ENCODE peak calls at places on chromosomes 4 and X, in nine cellular contexts. E, A, G, X, K, H, T, D and B are unnamed samples.

GRCh38 chr4:151266542-151266941 is 10.4 kb upstream of the PRSS48 start:
- DNase-seq in K (no peak), D (no peak), E (no peak), A (no peak), H (no peak), X (no peak), T (no peak), G (no peak), B (no peak)

GRCh38 chr4:8414377-8414776 is 26.1 kb downstream of the ACOX3 start:
- DNase-seq in X (no peak), T (no peak), G (no peak), E (no peak), D (no peak), A (no peak), K (no peak), H (no peak), B (no peak)

GRCh38 chrX:145484740-145485139 is 237.4 kb downstream of the SPANXN1 start:
- DNase-seq in G (no peak), D (no peak), T (no peak), A (no peak), E (no peak), X (no peak), K (no peak), H (no peak), B (no peak)

GRCh38 chr4:17688011-17688441 is 73.6 kb downstream of the MED28 start:
- DNase-seq in E (no peak), H (no peak), K (no peak), D (no peak), A (no peak), T (no peak), X (no peak), G (no peak), B (no peak)

GRCh38 chrX:131041652-131042051 is 16.5 kb upstream of the ARHGAP36 start:
- DNase-seq in T (no peak), K (no peak), X (no peak), D (no peak), G (no peak), H (peak; percentile 94), E (no peak), A (no peak), B (no peak)

GRCh38 chr4:80362578-80363181 is 27.1 kb downstream of the CFAP299 start:
- DNase-seq in G (peak; percentile 48), T (no peak), X (no peak), D (no peak), H (peak; percentile 34), E (peak; percentile 5), K (peak; percentile 30), A (no peak), B (no peak)

GRCh38 chr4:100786481-100786880 is 268.7 kb upstream of the EMCN start:
- DNase-seq in A (no peak), D (no peak), K (no peak), G (no peak), T (no peak), E (no peak), X (no peak), H (no peak), B (no peak)

GRCh38 chrX:123184858-123185251 is 777 bp downstream of the GRIA3 start:
- DNase-seq in H (no peak), X (no peak), G (peak; percentile 46), T (peak; percentile 59), E (no peak), D (no peak), K (peak; percentile 18), A (no peak), B (no peak)

GRCh38 chr4:163484906-163485305 is 9.6 kb upstream of the TMA16 start:
- DNase-seq in K (peak; percentile 41), E (peak; percentile 63), D (peak; percentile 29), T (no peak), H (peak; percentile 49), X (no peak), G (peak; percentile 24), A (peak; percentile 44), B (peak; percentile 17)

GRCh38 chr4:149264093-149264733 is 551.4 kb downstream of the IQCM start:
- DNase-seq in T (no peak), D (peak; percentile 7), H (peak; percentile 45), G (peak; percentile 52), A (peak; percentile 20), K (no peak), E (no peak), X (no peak), B (no peak)

GRCh38 chr4:6329478-6330383 is 60.1 kb downstream of the WFS1 start:
- DNase-seq in K (no peak), X (no peak), H (no peak), D (no peak), A (no peak), G (no peak), T (no peak), E (no peak), B (no peak)

GRCh38 chr4:6562931-6563901 is 11.8 kb upstream of the MAN2B2 start:
- DNase-seq in K (no peak), G (peak; percentile 59), X (no peak), A (no peak), H (no peak), E (no peak), T (no peak), D (no peak), B (no peak)

GRCh38 chr4:172352351-172352750 is 539.1 kb downstream of the GALNTL6 start:
- DNase-seq in D (no peak), K (no peak), E (no peak), T (no peak), A (no peak), G (no peak), X (no peak), H (no peak), B (no peak)

GRCh38 chr4:89661490-89661889 is 175.5 kb downstream of the SNCA start:
- DNase-seq in H (no peak), A (no peak), E (no peak), G (peak; percentile 17), T (no peak), K (no peak), X (no peak), D (no peak), B (no peak)

GRCh38 chr4:123653211-123653610 is 256.6 kb downstream of the SPRY1 start:
- DNase-seq in D (no peak), A (no peak), K (no peak), E (no peak), G (no peak), H (no peak), T (no peak), X (no peak), B (no peak)

GRCh38 chr4:106058919-106059318 is 163.6 kb downstream of the NPNT start:
- DNase-seq in D (no peak), E (no peak), A (no peak), K (no peak), G (no peak), T (no peak), X (no peak), H (no peak), B (no peak)

GRCh38 chr4:54213812-54214211 is 15.3 kb upstream of the PDGFRA start:
- DNase-seq in D (no peak), G (no peak), T (no peak), H (no peak), E (no peak), A (no peak), X (no peak), K (no peak), B (no peak)

GRCh38 chr4:81648576-81649272 is 177.0 kb upstream of the RASGEF1B start:
- DNase-seq in G (no peak), K (peak; percentile 8), T (no peak), A (no peak), X (no peak), D (no peak), E (no peak), H (no peak), B (no peak)

GRCh38 chrX:15946783-15947550 is 92.4 kb upstream of the AP1S2 start:
- DNase-seq in D (no peak), K (no peak), H (peak; percentile 15), X (no peak), E (no peak), G (peak; percentile 59), T (no peak), A (no peak), B (no peak)

GRCh38 chrX:130523460-130524394 is 121.9 kb downstream of the RBMX2 start:
- DNase-seq in H (peak; percentile 69), X (no peak), K (peak; percentile 25), D (peak; percentile 16), T (no peak), E (peak; percentile 1), G (peak; percentile 41), A (peak; percentile 47), B (peak; percentile 2)

GRCh38 chr4:118834960-118835895 is 698 bp downstream of the SEC24D start:
- DNase-seq in K (peak; percentile 59), X (peak; percentile 82), E (peak; percentile 48), H (peak; percentile 66), G (peak; percentile 71), T (peak; percentile 76), A (peak; percentile 87), D (peak; percentile 76), B (peak; percentile 32)

GRCh38 chr4:139815646-139816601 is 150.3 kb downstream of the MGST2 start:
- DNase-seq in D (peak; percentile 56), K (no peak), A (peak; percentile 30), H (peak; percentile 41), E (no peak), T (peak; percentile 68), X (peak; percentile 30), G (peak; percentile 86), B (peak; percentile 63)

GRCh38 chr4:37895271-37895670 is 4.4 kb downstream of the TBC1D1 start:
- DNase-seq in D (no peak), X (no peak), A (no peak), E (no peak), T (no peak), H (no peak), K (no peak), G (no peak), B (no peak)

GRCh38 chr4:77629885-77630284 is 24.3 kb downstream of the CXCL13 start:
- DNase-seq in X (no peak), E (no peak), D (no peak), A (no peak), H (no peak), G (no peak), K (peak; percentile 28), T (no peak), B (no peak)

GRCh38 chr4:159142985-159143384 is 40.1 kb downstream of the RAPGEF2 start:
- DNase-seq in E (no peak), H (no peak), T (no peak), X (no peak), A (no peak), K (no peak), G (no peak), D (no peak), B (no peak)

GRCh38 chrX:119687661-119688413 is 5.1 kb downstream of the SEPTIN6 start:
- DNase-seq in T (no peak), K (no peak), X (no peak), E (no peak), G (peak; percentile 22), D (no peak), A (no peak), H (peak; percentile 36), B (no peak)

GRCh38 chrX:29254515-29254914 is 667.3 kb downstream of the IL1RAPL1 start:
- DNase-seq in D (no peak), X (no peak), K (no peak), E (no peak), G (no peak), H (no peak), T (no peak), A (no peak), B (no peak)

GRCh38 chr4:117664706-117665444 is 369.4 kb upstream of the NDST3 start:
- DNase-seq in E (no peak), G (no peak), T (no peak), K (no peak), X (no peak), D (no peak), H (no peak), A (no peak), B (no peak)

GRCh38 chr4:147779449-147779848 is 47.6 kb downstream of the ARHGAP10 start:
- DNase-seq in E (no peak), T (no peak), X (no peak), A (no peak), K (no peak), H (no peak), G (no peak), D (no peak), B (no peak)

GRCh38 chr4:25949166-25949748 is 35.2 kb downstream of the SMIM20 start:
- DNase-seq in T (no peak), X (peak; percentile 30), K (no peak), H (peak; percentile 30), D (no peak), E (no peak), A (peak; percentile 41), G (no peak), B (no peak)

GRCh38 chr4:95077864-95078263 is 320.1 kb downstream of the BMPR1B start:
- DNase-seq in T (no peak), K (no peak), A (no peak), G (no peak), X (no peak), H (no peak), D (no peak), E (no peak), B (no peak)